ENCODE peak calls at places on chromosomes 16 and 17, in nine cellular contexts. One of them, this sample, is unnamed.

GRCh38 chr17:7015587-7016020 is 3.2 kb downstream of the RNASEK start:
- DNase-seq in BJ: no peak
- DNase-seq in uterus: peak
- DNase-seq in stomach: no peak
- DNase-seq in Panc1: no peak
- DNase-seq in endothelial cell of umbilical vein: no peak
- DNase-seq in OCI-LY7: no peak
- DNase-seq in A549: no peak
- DNase-seq in ovary: peak
- DNase-seq in this sample: no peak

GRCh38 chr17:61218438-61218837 is 181.2 kb upstream of the TBX2 start:
- DNase-seq in BJ: peak
- DNase-seq in uterus: no peak
- DNase-seq in stomach: no peak
- DNase-seq in Panc1: peak
- DNase-seq in endothelial cell of umbilical vein: no peak
- DNase-seq in OCI-LY7: no peak
- DNase-seq in A549: no peak
- DNase-seq in ovary: no peak
- DNase-seq in this sample: no peak

GRCh38 chr17:7045492-7046126 is 1.7 kb upstream of the SLC16A11 start:
- DNase-seq in BJ: peak
- DNase-seq in uterus: no peak
- DNase-seq in stomach: peak
- DNase-seq in Panc1: peak
- DNase-seq in endothelial cell of umbilical vein: peak
- DNase-seq in OCI-LY7: peak
- DNase-seq in A549: peak
- DNase-seq in ovary: no peak
- DNase-seq in this sample: peak

GRCh38 chr17:57956311-57957119 is 1.3 kb upstream of the CUEDC1 start:
- DNase-seq in BJ: no peak
- DNase-seq in uterus: no peak
- DNase-seq in stomach: peak
- DNase-seq in Panc1: no peak
- DNase-seq in endothelial cell of umbilical vein: no peak
- DNase-seq in OCI-LY7: peak
- DNase-seq in A549: no peak
- DNase-seq in ovary: no peak
- DNase-seq in this sample: no peak

GRCh38 chr16:24540575-24541240 is 1.3 kb downstream of the RBBP6 start:
- DNase-seq in BJ: no peak
- DNase-seq in uterus: no peak
- DNase-seq in stomach: no peak
- DNase-seq in Panc1: no peak
- DNase-seq in endothelial cell of umbilical vein: peak
- DNase-seq in OCI-LY7: peak
- DNase-seq in A549: no peak
- DNase-seq in ovary: no peak
- DNase-seq in this sample: no peak

GRCh38 chr17:81365148-81365600 is 30.1 kb upstream of the BAHCC1 start:
- DNase-seq in BJ: no peak
- DNase-seq in uterus: peak
- DNase-seq in stomach: peak
- DNase-seq in Panc1: no peak
- DNase-seq in endothelial cell of umbilical vein: peak
- DNase-seq in OCI-LY7: no peak
- DNase-seq in A549: no peak
- DNase-seq in ovary: peak
- DNase-seq in this sample: peak

GRCh38 chr17:80760501-80760900 is 215.9 kb downstream of the RPTOR start:
- DNase-seq in BJ: no peak
- DNase-seq in uterus: no peak
- DNase-seq in stomach: peak
- DNase-seq in Panc1: no peak
- DNase-seq in endothelial cell of umbilical vein: peak
- DNase-seq in OCI-LY7: peak
- DNase-seq in A549: no peak
- DNase-seq in ovary: no peak
- DNase-seq in this sample: no peak

GRCh38 chr17:12463102-12463501 is 202.6 kb upstream of the MYOCD start:
- DNase-seq in BJ: peak
- DNase-seq in uterus: no peak
- DNase-seq in stomach: no peak
- DNase-seq in Panc1: no peak
- DNase-seq in endothelial cell of umbilical vein: no peak
- DNase-seq in OCI-LY7: no peak
- DNase-seq in A549: no peak
- DNase-seq in ovary: no peak
- DNase-seq in this sample: no peak

GRCh38 chr17:2900842-2901241 is 104.6 kb downstream of the RAP1GAP2 start:
- DNase-seq in BJ: no peak
- DNase-seq in uterus: no peak
- DNase-seq in stomach: no peak
- DNase-seq in Panc1: no peak
- DNase-seq in endothelial cell of umbilical vein: no peak
- DNase-seq in OCI-LY7: peak
- DNase-seq in A549: no peak
- DNase-seq in ovary: no peak
- DNase-seq in this sample: no peak

GRCh38 chr16:90077757-90078593 is 844 bp upstream of the PRDM7 start:
- DNase-seq in BJ: peak
- DNase-seq in uterus: no peak
- DNase-seq in stomach: no peak
- DNase-seq in Panc1: no peak
- DNase-seq in endothelial cell of umbilical vein: peak
- DNase-seq in OCI-LY7: peak
- DNase-seq in A549: peak
- DNase-seq in ovary: peak
- DNase-seq in this sample: no peak

GRCh38 chr16:53809088-53809951 is 105.4 kb downstream of the FTO start:
- DNase-seq in BJ: peak
- DNase-seq in uterus: no peak
- DNase-seq in stomach: no peak
- DNase-seq in Panc1: no peak
- DNase-seq in endothelial cell of umbilical vein: no peak
- DNase-seq in OCI-LY7: no peak
- DNase-seq in A549: no peak
- DNase-seq in ovary: no peak
- DNase-seq in this sample: no peak

GRCh38 chr16:73265124-73265838 is 217.4 kb upstream of the ZFHX3 start:
- DNase-seq in BJ: no peak
- DNase-seq in uterus: no peak
- DNase-seq in stomach: no peak
- DNase-seq in Panc1: no peak
- DNase-seq in endothelial cell of umbilical vein: no peak
- DNase-seq in OCI-LY7: no peak
- DNase-seq in A549: no peak
- DNase-seq in ovary: no peak
- DNase-seq in this sample: no peak

GRCh38 chr16:64238576-64238975 is 883.3 kb downstream of the CDH11 start:
- DNase-seq in BJ: peak
- DNase-seq in uterus: no peak
- DNase-seq in stomach: no peak
- DNase-seq in Panc1: no peak
- DNase-seq in endothelial cell of umbilical vein: no peak
- DNase-seq in OCI-LY7: no peak
- DNase-seq in A549: no peak
- DNase-seq in ovary: no peak
- DNase-seq in this sample: no peak

GRCh38 chr16:87860553-87861299 is 8.6 kb downstream of the SLC7A5 start:
- DNase-seq in BJ: peak
- DNase-seq in uterus: no peak
- DNase-seq in stomach: no peak
- DNase-seq in Panc1: no peak
- DNase-seq in endothelial cell of umbilical vein: peak
- DNase-seq in OCI-LY7: no peak
- DNase-seq in A549: peak
- DNase-seq in ovary: peak
- DNase-seq in this sample: no peak

GRCh38 chr16:52068447-52069074 is 478.4 kb downstream of the TOX3 start:
- DNase-seq in BJ: no peak
- DNase-seq in uterus: no peak
- DNase-seq in stomach: peak
- DNase-seq in Panc1: no peak
- DNase-seq in endothelial cell of umbilical vein: no peak
- DNase-seq in OCI-LY7: no peak
- DNase-seq in A549: no peak
- DNase-seq in ovary: no peak
- DNase-seq in this sample: peak

DNA sequence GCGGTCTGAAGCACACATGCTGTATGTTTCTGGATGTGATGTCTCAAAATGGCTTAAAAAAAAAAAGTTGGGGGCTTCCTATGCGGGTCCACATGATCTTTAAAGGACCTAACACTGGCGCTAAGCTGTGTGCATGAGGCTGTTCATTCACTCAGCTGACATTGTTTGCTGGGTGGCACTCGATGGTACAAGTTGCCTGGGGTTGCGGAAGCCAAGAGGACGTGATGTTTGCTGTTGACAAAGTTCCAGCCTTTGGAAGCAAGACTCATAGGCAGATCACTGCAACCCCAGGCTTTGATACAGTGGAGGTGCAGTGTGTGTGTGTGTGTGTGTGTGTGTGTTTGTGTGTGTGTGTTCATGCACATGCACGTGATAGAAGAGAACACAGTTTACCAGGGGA is 29.5 kb upstream of the DNAI2 start:
- DNase-seq in BJ: no peak
- DNase-seq in uterus: no peak
- DNase-seq in stomach: peak
- DNase-seq in Panc1: no peak
- DNase-seq in endothelial cell of umbilical vein: no peak
- DNase-seq in OCI-LY7: no peak
- DNase-seq in A549: no peak
- DNase-seq in ovary: no peak
- DNase-seq in this sample: no peak
- TF ChIP-seq CTCF in BJ: no peak
- TF ChIP-seq CTCF in uterus: no peak
- TF ChIP-seq CTCF in stomach: no peak
- TF ChIP-seq CTCF in Panc1: no peak
- TF ChIP-seq CTCF in endothelial cell of umbilical vein: no peak
- TF ChIP-seq CTCF in OCI-LY7: no peak
- TF ChIP-seq CTCF in A549: no peak
- TF ChIP-seq CTCF in ovary: no peak
- TF ChIP-seq CTCF in this sample: no peak

DNA sequence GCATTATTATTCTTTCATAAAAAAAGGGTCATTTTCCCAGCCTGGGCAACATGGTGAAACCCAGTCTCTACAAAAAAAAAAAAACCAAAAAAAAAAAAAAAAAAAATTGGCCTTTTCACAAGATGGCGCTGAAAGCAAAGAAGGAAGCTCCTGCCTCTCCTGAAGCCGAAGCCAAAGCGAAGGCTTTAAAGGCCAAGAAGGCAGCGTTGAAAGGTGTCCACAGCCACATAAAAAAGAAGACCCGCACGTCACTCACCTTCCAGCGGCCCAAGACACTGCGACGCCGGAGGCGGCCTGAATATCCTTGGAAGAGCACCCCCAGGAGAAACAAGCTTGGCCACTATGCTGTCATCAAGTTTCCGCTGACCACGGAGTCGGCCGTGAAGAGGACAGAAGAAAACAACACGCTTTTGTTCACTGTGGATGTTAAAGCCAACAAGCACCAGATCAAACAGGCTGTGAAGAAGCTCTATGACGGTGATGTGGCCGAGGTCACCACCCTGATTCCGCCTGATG is 4.9 kb upstream of the PGAP6 start:
- DNase-seq in BJ: no peak
- DNase-seq in uterus: no peak
- DNase-seq in stomach: no peak
- DNase-seq in Panc1: no peak
- DNase-seq in endothelial cell of umbilical vein: no peak
- DNase-seq in OCI-LY7: no peak
- DNase-seq in A549: no peak
- DNase-seq in ovary: no peak
- DNase-seq in this sample: peak
- TF ChIP-seq CTCF in BJ: no peak
- TF ChIP-seq CTCF in uterus: no peak
- TF ChIP-seq CTCF in stomach: no peak
- TF ChIP-seq CTCF in Panc1: peak
- TF ChIP-seq CTCF in endothelial cell of umbilical vein: no peak
- TF ChIP-seq CTCF in OCI-LY7: peak
- TF ChIP-seq CTCF in A549: peak
- TF ChIP-seq CTCF in ovary: no peak
- TF ChIP-seq CTCF in this sample: no peak

DNA sequence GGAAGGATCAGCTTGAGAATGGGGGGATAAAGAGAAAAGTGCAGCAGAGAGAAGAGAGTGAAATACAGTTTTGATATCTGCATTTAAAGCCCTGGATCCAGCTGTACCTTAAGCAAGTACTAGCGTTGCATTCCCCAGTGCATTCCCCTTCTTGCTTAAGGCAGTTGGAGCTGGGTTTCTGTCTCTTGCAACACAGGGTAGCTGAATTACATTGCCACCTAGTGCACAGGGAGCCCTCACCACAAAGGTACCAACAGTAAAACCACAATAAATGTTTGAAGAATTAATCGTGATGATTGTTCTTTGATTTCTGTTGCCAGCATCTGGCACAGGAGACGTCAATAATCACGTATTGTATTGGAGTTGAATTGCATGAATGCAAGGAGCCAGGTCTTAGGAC is 588.7 kb downstream of the RBFOX1 start:
- DNase-seq in BJ: no peak
- DNase-seq in uterus: no peak
- DNase-seq in stomach: no peak
- DNase-seq in Panc1: no peak
- DNase-seq in endothelial cell of umbilical vein: no peak
- DNase-seq in OCI-LY7: no peak
- DNase-seq in A549: no peak
- DNase-seq in ovary: no peak
- DNase-seq in this sample: no peak
- TF ChIP-seq CTCF in BJ: no peak
- TF ChIP-seq CTCF in uterus: no peak
- TF ChIP-seq CTCF in stomach: no peak
- TF ChIP-seq CTCF in Panc1: peak
- TF ChIP-seq CTCF in endothelial cell of umbilical vein: no peak
- TF ChIP-seq CTCF in OCI-LY7: no peak
- TF ChIP-seq CTCF in A549: no peak
- TF ChIP-seq CTCF in ovary: no peak
- TF ChIP-seq CTCF in this sample: no peak

GRCh38 chr17:9622961-9623360 is 22.4 kb upstream of the USP43 start:
- DNase-seq in BJ: no peak
- DNase-seq in uterus: no peak
- DNase-seq in stomach: no peak
- DNase-seq in Panc1: no peak
- DNase-seq in endothelial cell of umbilical vein: no peak
- DNase-seq in OCI-LY7: no peak
- DNase-seq in A549: no peak
- DNase-seq in ovary: no peak
- DNase-seq in this sample: no peak

GRCh38 chr17:9632741-9633140 is 12.6 kb upstream of the USP43 start:
- DNase-seq in BJ: no peak
- DNase-seq in uterus: no peak
- DNase-seq in stomach: no peak
- DNase-seq in Panc1: no peak
- DNase-seq in endothelial cell of umbilical vein: no peak
- DNase-seq in OCI-LY7: no peak
- DNase-seq in A549: no peak
- DNase-seq in ovary: no peak
- DNase-seq in this sample: no peak

DNA sequence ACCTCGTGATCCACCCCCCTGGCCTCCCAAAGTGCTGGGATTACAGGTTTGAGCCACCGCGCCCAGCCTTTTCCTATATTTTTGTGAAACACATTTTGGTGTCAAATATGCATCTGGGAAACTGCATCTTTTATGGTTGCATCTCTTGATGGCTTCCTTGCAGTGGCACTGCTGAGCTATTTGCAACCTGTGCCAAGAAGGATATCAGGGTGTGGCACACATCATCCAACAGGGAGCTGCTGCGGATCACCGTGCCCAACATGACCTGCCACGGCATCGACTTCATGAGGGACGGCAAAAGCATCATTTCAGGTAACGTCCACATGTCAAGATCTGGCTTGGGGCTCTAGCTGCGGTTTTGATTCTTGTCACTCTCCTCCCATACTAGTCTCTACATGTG is 16.8 kb upstream of the USP43 start:
- DNase-seq in BJ: no peak
- DNase-seq in uterus: no peak
- DNase-seq in stomach: no peak
- DNase-seq in Panc1: no peak
- DNase-seq in endothelial cell of umbilical vein: no peak
- DNase-seq in OCI-LY7: no peak
- DNase-seq in A549: no peak
- DNase-seq in ovary: no peak
- DNase-seq in this sample: no peak
- TF ChIP-seq CTCF in BJ: no peak
- TF ChIP-seq CTCF in uterus: no peak
- TF ChIP-seq CTCF in stomach: no peak
- TF ChIP-seq CTCF in Panc1: no peak
- TF ChIP-seq CTCF in endothelial cell of umbilical vein: no peak
- TF ChIP-seq CTCF in OCI-LY7: no peak
- TF ChIP-seq CTCF in A549: no peak
- TF ChIP-seq CTCF in ovary: no peak
- TF ChIP-seq CTCF in this sample: no peak

This sample was measured in neural crest cell.